ENCODE peak calls at places on chromosomes 11 and 22, in five cellular contexts. One of them, this sample, is unnamed.

GRCh38 chr11:1005913-1006312 is 30.6 kb downstream of the MUC6 start:
- DNase-seq in lung: no peak
- DNase-seq in heart left ventricle: no peak
- DNase-seq in spleen: no peak
- DNase-seq in IMR-90: no peak
- DNase-seq in this sample: no peak

GRCh38 chr22:35510481-35510934 is 30.1 kb upstream of the RASD2 start:
- DNase-seq in lung: no peak
- DNase-seq in heart left ventricle: no peak
- DNase-seq in spleen: no peak
- DNase-seq in IMR-90: peak
- DNase-seq in this sample: no peak

GRCh38 chr11:46248270-46249102 is 29.0 kb upstream of the CREB3L1 start:
- DNase-seq in lung: no peak
- DNase-seq in heart left ventricle: no peak
- DNase-seq in spleen: no peak
- DNase-seq in IMR-90: peak
- DNase-seq in this sample: no peak

GRCh38 chr11:123582992-123583504 is 71.4 kb downstream of the SCN3B start:
- DNase-seq in lung: no peak
- DNase-seq in heart left ventricle: no peak
- DNase-seq in spleen: no peak
- DNase-seq in IMR-90: no peak
- DNase-seq in this sample: no peak

GRCh38 chr11:128579790-128580504 is 7.4 kb downstream of the ETS1 start:
- DNase-seq in lung: no peak
- DNase-seq in heart left ventricle: no peak
- DNase-seq in spleen: no peak
- DNase-seq in IMR-90: peak
- DNase-seq in this sample: no peak

GRCh38 chr11:1161410-1162152 is 3.8 kb downstream of the MUC5AC start:
- DNase-seq in lung: no peak
- DNase-seq in heart left ventricle: no peak
- DNase-seq in spleen: peak
- DNase-seq in IMR-90: no peak
- DNase-seq in this sample: no peak

GRCh38 chr11:2527621-2528291 is 82.9 kb downstream of the KCNQ1 start:
- DNase-seq in lung: no peak
- DNase-seq in heart left ventricle: peak
- DNase-seq in spleen: peak
- DNase-seq in IMR-90: no peak
- DNase-seq in this sample: peak

GRCh38 chr11:74468058-74468457 is 709 bp upstream of the KCNE3 start:
- DNase-seq in lung: no peak
- DNase-seq in heart left ventricle: no peak
- DNase-seq in spleen: no peak
- DNase-seq in IMR-90: no peak
- DNase-seq in this sample: no peak

GRCh38 chr11:26149585-26149984 is 182.3 kb upstream of the ANO3 start:
- DNase-seq in lung: no peak
- DNase-seq in heart left ventricle: peak
- DNase-seq in spleen: no peak
- DNase-seq in IMR-90: no peak
- DNase-seq in this sample: no peak

GRCh38 chr11:58742140-58742539 is 10.4 kb upstream of the GLYAT start:
- DNase-seq in lung: no peak
- DNase-seq in heart left ventricle: no peak
- DNase-seq in spleen: no peak
- DNase-seq in IMR-90: no peak
- DNase-seq in this sample: no peak

GRCh38 chr11:120413480-120413879 is 77.3 kb downstream of the ARHGEF12 start:
- DNase-seq in lung: no peak
- DNase-seq in heart left ventricle: no peak
- DNase-seq in spleen: no peak
- DNase-seq in IMR-90: peak
- DNase-seq in this sample: no peak

GRCh38 chr11:48141475-48142100 is 75.0 kb upstream of the OR4B1 start:
- DNase-seq in lung: no peak
- DNase-seq in heart left ventricle: no peak
- DNase-seq in spleen: no peak
- DNase-seq in IMR-90: no peak
- DNase-seq in this sample: no peak

GRCh38 chr22:25627271-25627848 is 62.9 kb downstream of the GRK3 start:
- DNase-seq in lung: no peak
- DNase-seq in heart left ventricle: no peak
- DNase-seq in spleen: no peak
- DNase-seq in IMR-90: peak
- DNase-seq in this sample: no peak

GRCh38 chr11:116533186-116533825 is 239.5 kb downstream of the BUD13 start:
- DNase-seq in lung: no peak
- DNase-seq in heart left ventricle: no peak
- DNase-seq in spleen: no peak
- DNase-seq in IMR-90: no peak
- DNase-seq in this sample: no peak

DNA sequence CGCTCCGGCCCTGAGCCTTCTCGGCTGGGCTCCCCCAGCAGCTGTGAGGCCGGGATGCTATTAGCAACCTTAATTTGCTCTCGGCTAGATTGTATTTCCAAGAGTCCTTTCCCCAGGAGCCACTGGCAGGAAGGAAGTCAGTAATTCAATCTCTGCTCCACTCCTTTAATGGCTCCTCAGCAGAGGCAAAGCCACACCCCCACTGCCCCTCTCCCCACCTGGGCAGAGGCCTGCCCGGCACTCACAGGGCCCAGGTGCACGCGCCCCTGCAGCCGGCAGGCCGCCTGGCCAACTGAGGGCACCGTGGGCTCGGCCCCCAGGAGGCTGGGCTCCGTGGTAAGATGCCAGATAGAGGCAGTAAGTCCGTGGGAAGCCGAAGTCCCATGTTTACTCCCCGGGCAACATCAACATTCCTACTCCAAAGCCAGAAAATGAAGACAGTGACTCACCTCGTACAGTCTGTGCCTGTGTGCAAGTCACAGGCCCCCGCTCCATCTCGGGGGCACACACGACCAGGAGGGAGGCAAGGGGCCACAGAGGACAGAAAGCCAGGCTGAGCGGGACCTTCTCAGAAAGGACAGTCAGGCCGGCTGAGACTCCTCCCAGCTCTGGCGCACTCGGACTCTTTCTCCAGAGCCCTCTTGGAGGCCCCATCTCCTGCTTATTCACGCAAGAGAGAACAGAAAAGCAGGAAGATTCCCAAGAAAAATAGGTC is 5.1 kb downstream of the IGSF9B start:
- DNase-seq in lung: no peak
- DNase-seq in heart left ventricle: peak
- DNase-seq in spleen: no peak
- DNase-seq in IMR-90: peak
- DNase-seq in this sample: no peak
- H3K4me3 ChIP-seq in lung: no peak
- H3K4me3 ChIP-seq in heart left ventricle: peak
- H3K4me3 ChIP-seq in spleen: no peak
- H3K4me3 ChIP-seq in IMR-90: no peak
- H3K4me3 ChIP-seq in this sample: peak

DNA sequence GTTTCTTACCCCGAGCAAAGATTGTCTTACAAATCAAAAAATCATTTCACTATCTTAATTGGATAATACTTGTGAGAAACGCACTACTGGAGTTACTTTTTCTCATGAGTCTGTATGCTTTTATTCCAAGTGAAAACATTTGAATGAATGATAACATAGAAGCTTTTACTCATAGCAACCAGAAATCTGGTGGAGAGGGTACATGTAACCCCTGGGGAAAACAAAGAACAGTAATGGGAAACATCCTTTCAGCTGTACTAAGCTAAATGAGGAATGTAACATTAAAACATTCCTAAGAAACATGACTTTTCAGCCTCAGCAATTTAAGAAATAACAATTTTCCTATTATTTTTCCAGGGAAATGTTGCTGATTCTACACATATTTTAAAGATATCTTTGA is 97.3 kb upstream of the CEP126 start:
- DNase-seq in lung: no peak
- DNase-seq in heart left ventricle: no peak
- DNase-seq in spleen: no peak
- DNase-seq in IMR-90: no peak
- DNase-seq in this sample: no peak
- H3K27ac ChIP-seq in lung: no peak
- H3K27ac ChIP-seq in heart left ventricle: no peak
- H3K27ac ChIP-seq in spleen: no peak
- H3K27ac ChIP-seq in IMR-90: no peak
- H3K27ac ChIP-seq in this sample: no peak

GRCh38 chr11:19259487-19260345 is 19.0 kb upstream of the E2F8 start:
- DNase-seq in lung: peak
- DNase-seq in heart left ventricle: peak
- DNase-seq in spleen: peak
- DNase-seq in IMR-90: peak
- DNase-seq in this sample: peak
- H3K4me3 ChIP-seq in lung: no peak
- H3K4me3 ChIP-seq in heart left ventricle: no peak
- H3K4me3 ChIP-seq in spleen: no peak
- H3K4me3 ChIP-seq in IMR-90: no peak
- H3K4me3 ChIP-seq in this sample: peak

DNA sequence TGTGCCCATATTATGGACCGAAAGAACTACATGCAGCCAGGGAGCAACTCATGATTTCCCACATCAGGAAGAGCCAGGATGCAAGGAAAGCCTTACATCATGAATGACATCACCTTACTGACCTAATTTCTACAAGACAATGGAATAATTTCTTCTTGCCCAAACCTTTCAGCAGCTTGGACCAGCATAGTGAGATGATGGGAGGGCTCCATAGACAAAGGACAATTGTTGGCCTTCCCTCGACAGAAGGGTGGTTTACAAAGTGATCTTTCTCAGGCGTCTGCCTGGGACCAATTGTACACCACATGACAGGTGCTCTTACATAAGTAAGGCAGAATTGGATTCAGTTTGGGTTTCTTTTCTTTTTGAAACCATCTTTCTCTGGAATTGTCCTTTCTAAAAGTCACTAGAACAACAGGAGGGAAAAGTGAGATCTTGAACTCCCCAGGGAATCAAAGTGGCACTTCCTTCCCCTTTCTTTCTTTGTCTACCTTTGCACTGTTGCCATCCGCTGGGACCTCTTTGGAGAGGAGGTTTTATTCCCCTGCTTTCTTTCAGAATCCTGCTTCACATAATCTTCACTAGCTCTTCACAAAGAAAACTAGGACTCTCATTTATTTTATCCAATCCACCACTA is 51.7 kb upstream of the PAK1 start:
- DNase-seq in lung: no peak
- DNase-seq in heart left ventricle: no peak
- DNase-seq in spleen: no peak
- DNase-seq in IMR-90: peak
- DNase-seq in this sample: no peak
- H3K27ac ChIP-seq in lung: no peak
- H3K27ac ChIP-seq in heart left ventricle: no peak
- H3K27ac ChIP-seq in spleen: no peak
- H3K27ac ChIP-seq in IMR-90: no peak
- H3K27ac ChIP-seq in this sample: no peak

GRCh38 chr11:121928597-121929580 is 187.1 kb downstream of the BLID start:
- DNase-seq in lung: no peak
- DNase-seq in heart left ventricle: no peak
- DNase-seq in spleen: no peak
- DNase-seq in IMR-90: no peak
- DNase-seq in this sample: no peak
- H3K4me3 ChIP-seq in lung: no peak
- H3K4me3 ChIP-seq in heart left ventricle: peak
- H3K4me3 ChIP-seq in spleen: no peak
- H3K4me3 ChIP-seq in IMR-90: no peak
- H3K4me3 ChIP-seq in this sample: peak

GRCh38 chr11:93490996-93491618 is 52.1 kb downstream of the SMCO4 start:
- DNase-seq in lung: no peak
- DNase-seq in heart left ventricle: no peak
- DNase-seq in spleen: no peak
- DNase-seq in IMR-90: no peak
- DNase-seq in this sample: no peak
- H3K27ac ChIP-seq in lung: no peak
- H3K27ac ChIP-seq in heart left ventricle: no peak
- H3K27ac ChIP-seq in spleen: no peak
- H3K27ac ChIP-seq in IMR-90: no peak
- H3K27ac ChIP-seq in this sample: no peak

GRCh38 chr22:42433754-42434153 is 1.6 kb upstream of the NFAM1 start:
- DNase-seq in lung: no peak
- DNase-seq in heart left ventricle: no peak
- DNase-seq in spleen: no peak
- DNase-seq in IMR-90: no peak
- DNase-seq in this sample: no peak

GRCh38 chr22:42431401-42432019 is 693 bp downstream of the NFAM1 start:
- DNase-seq in lung: no peak
- DNase-seq in heart left ventricle: no peak
- DNase-seq in spleen: no peak
- DNase-seq in IMR-90: no peak
- DNase-seq in this sample: no peak

GRCh38 chr22:42432818-42433217 is 615 bp upstream of the NFAM1 start:
- DNase-seq in lung: no peak
- DNase-seq in heart left ventricle: no peak
- DNase-seq in spleen: no peak
- DNase-seq in IMR-90: no peak
- DNase-seq in this sample: no peak

GRCh38 chr22:42430486-42431125 is 1.6 kb downstream of the NFAM1 start:
- DNase-seq in lung: no peak
- DNase-seq in heart left ventricle: no peak
- DNase-seq in spleen: no peak
- DNase-seq in IMR-90: no peak
- DNase-seq in this sample: no peak

DNA sequence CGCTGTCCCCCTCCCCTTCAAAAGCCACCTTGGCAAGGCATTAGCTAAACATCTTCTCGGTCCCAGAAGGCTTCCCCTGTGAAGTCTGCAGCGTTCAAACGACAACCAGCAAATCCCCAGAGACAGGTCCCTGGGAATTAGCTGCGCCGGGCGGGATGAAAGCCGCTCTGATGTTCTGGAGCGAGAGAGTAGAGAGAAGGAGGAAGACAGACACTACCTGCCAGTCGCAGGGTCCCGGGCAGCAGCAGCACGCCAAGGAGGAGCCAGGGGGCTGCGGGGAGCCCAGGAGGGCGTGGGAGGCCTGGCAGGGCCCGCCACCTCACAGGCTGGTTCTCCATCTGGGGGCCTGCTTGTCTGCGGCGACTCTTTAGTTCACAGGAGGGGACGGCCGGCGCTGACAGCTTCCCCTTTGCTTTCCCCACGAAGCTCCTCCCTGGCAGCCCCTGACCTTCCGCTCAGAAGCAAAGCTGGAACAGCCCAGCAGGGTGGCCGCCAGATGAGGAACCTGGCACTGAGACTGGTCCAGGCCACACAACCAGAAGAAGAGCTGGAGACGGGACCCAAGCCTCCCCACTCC is at the start of gene NFAM1:
- DNase-seq in lung: peak
- DNase-seq in heart left ventricle: peak
- DNase-seq in spleen: peak
- DNase-seq in IMR-90: no peak
- DNase-seq in this sample: no peak
- H3K4me3 ChIP-seq in lung: no peak
- H3K4me3 ChIP-seq in heart left ventricle: peak
- H3K4me3 ChIP-seq in spleen: no peak
- H3K4me3 ChIP-seq in IMR-90: no peak
- H3K4me3 ChIP-seq in this sample: no peak